ENCODE peak calls at places on chromosomes 11 and 22, in seven cellular contexts. One of them, this sample, is unnamed.

GRCh38 chr22:24407278-24407665 is 20.1 kb upstream of the ADORA2A start:
- DNase-seq in activated naive CD8-positive, alpha-beta T cell treated with anti-CD3 and anti-CD28 coated beads for 36 hours: no peak
- DNase-seq in A172: no peak
- DNase-seq in spleen: no peak
- DNase-seq in naive thymus-derived CD8-positive, alpha-beta T cell: no peak
- DNase-seq in ureter: no peak
- DNase-seq in T1000: no peak
- DNase-seq in this sample: no peak

GRCh38 chr11:83456075-83456474 is 169.9 kb upstream of the CCDC90B start:
- DNase-seq in A172: no peak
- DNase-seq in naive thymus-derived CD8-positive, alpha-beta T cell: no peak
- DNase-seq in ureter: no peak
- DNase-seq in activated naive CD8-positive, alpha-beta T cell treated with anti-CD3 and anti-CD28 coated beads for 36 hours: no peak
- DNase-seq in T1000: no peak
- DNase-seq in spleen: no peak
- DNase-seq in this sample: no peak

GRCh38 chr11:20448838-20449237 is 61.3 kb downstream of the PRMT3 start:
- DNase-seq in spleen: no peak
- DNase-seq in ureter: no peak
- DNase-seq in T1000: no peak
- DNase-seq in A172: no peak
- DNase-seq in naive thymus-derived CD8-positive, alpha-beta T cell: no peak
- DNase-seq in activated naive CD8-positive, alpha-beta T cell treated with anti-CD3 and anti-CD28 coated beads for 36 hours: no peak
- DNase-seq in this sample: no peak

GRCh38 chr11:103395612-103396011 is 286.4 kb downstream of the DYNC2H1 start:
- DNase-seq in activated naive CD8-positive, alpha-beta T cell treated with anti-CD3 and anti-CD28 coated beads for 36 hours: no peak
- DNase-seq in T1000: no peak
- DNase-seq in A172: peak
- DNase-seq in naive thymus-derived CD8-positive, alpha-beta T cell: no peak
- DNase-seq in spleen: no peak
- DNase-seq in ureter: no peak
- DNase-seq in this sample: peak

GRCh38 chr11:113296447-113297205 is 17.8 kb upstream of the TTC12 start:
- DNase-seq in spleen: no peak
- DNase-seq in activated naive CD8-positive, alpha-beta T cell treated with anti-CD3 and anti-CD28 coated beads for 36 hours: no peak
- DNase-seq in T1000: no peak
- DNase-seq in ureter: no peak
- DNase-seq in A172: no peak
- DNase-seq in naive thymus-derived CD8-positive, alpha-beta T cell: no peak
- DNase-seq in this sample: no peak

GRCh38 chr11:66002648-66003225 is 434 bp downstream of the BANF1 start:
- DNase-seq in A172: no peak
- DNase-seq in spleen: no peak
- DNase-seq in T1000: no peak
- DNase-seq in activated naive CD8-positive, alpha-beta T cell treated with anti-CD3 and anti-CD28 coated beads for 36 hours: peak
- DNase-seq in ureter: no peak
- DNase-seq in naive thymus-derived CD8-positive, alpha-beta T cell: no peak
- DNase-seq in this sample: peak

GRCh38 chr22:19714320-19715252 is at the start of gene SEPTIN5:
- DNase-seq in T1000: no peak
- DNase-seq in activated naive CD8-positive, alpha-beta T cell treated with anti-CD3 and anti-CD28 coated beads for 36 hours: no peak
- DNase-seq in spleen: peak
- DNase-seq in ureter: no peak
- DNase-seq in A172: no peak
- DNase-seq in naive thymus-derived CD8-positive, alpha-beta T cell: no peak
- DNase-seq in this sample: no peak

GRCh38 chr11:60950024-60950423 is 2.0 kb downstream of the SLC15A3 start:
- DNase-seq in naive thymus-derived CD8-positive, alpha-beta T cell: no peak
- DNase-seq in A172: no peak
- DNase-seq in T1000: no peak
- DNase-seq in ureter: no peak
- DNase-seq in activated naive CD8-positive, alpha-beta T cell treated with anti-CD3 and anti-CD28 coated beads for 36 hours: no peak
- DNase-seq in spleen: peak
- DNase-seq in this sample: no peak

GRCh38 chr11:83493918-83494317 is 207.8 kb upstream of the CCDC90B start:
- DNase-seq in activated naive CD8-positive, alpha-beta T cell treated with anti-CD3 and anti-CD28 coated beads for 36 hours: no peak
- DNase-seq in spleen: no peak
- DNase-seq in T1000: no peak
- DNase-seq in A172: no peak
- DNase-seq in ureter: no peak
- DNase-seq in naive thymus-derived CD8-positive, alpha-beta T cell: no peak
- DNase-seq in this sample: no peak

GRCh38 chr11:103325686-103326069 is 216.5 kb downstream of the DYNC2H1 start:
- DNase-seq in T1000: no peak
- DNase-seq in activated naive CD8-positive, alpha-beta T cell treated with anti-CD3 and anti-CD28 coated beads for 36 hours: peak
- DNase-seq in spleen: no peak
- DNase-seq in A172: no peak
- DNase-seq in naive thymus-derived CD8-positive, alpha-beta T cell: no peak
- DNase-seq in ureter: no peak
- DNase-seq in this sample: no peak

GRCh38 chr11:46322759-46323158 is 24.5 kb upstream of the DGKZ start:
- DNase-seq in T1000: no peak
- DNase-seq in ureter: no peak
- DNase-seq in activated naive CD8-positive, alpha-beta T cell treated with anti-CD3 and anti-CD28 coated beads for 36 hours: no peak
- DNase-seq in spleen: no peak
- DNase-seq in A172: no peak
- DNase-seq in naive thymus-derived CD8-positive, alpha-beta T cell: no peak
- DNase-seq in this sample: no peak

GRCh38 chr11:100991541-100991940 is 138.1 kb downstream of the PGR start:
- DNase-seq in A172: no peak
- DNase-seq in T1000: no peak
- DNase-seq in naive thymus-derived CD8-positive, alpha-beta T cell: no peak
- DNase-seq in activated naive CD8-positive, alpha-beta T cell treated with anti-CD3 and anti-CD28 coated beads for 36 hours: no peak
- DNase-seq in spleen: no peak
- DNase-seq in ureter: no peak
- DNase-seq in this sample: no peak

GRCh38 chr22:36086170-36086490 is 57.5 kb upstream of the RBFOX2 start:
- DNase-seq in ureter: no peak
- DNase-seq in activated naive CD8-positive, alpha-beta T cell treated with anti-CD3 and anti-CD28 coated beads for 36 hours: no peak
- DNase-seq in T1000: no peak
- DNase-seq in A172: peak
- DNase-seq in naive thymus-derived CD8-positive, alpha-beta T cell: no peak
- DNase-seq in spleen: no peak
- DNase-seq in this sample: no peak

GRCh38 chr11:64185323-64186204 is at the start of gene STIP1:
- DNase-seq in ureter: peak
- DNase-seq in naive thymus-derived CD8-positive, alpha-beta T cell: peak
- DNase-seq in A172: peak
- DNase-seq in activated naive CD8-positive, alpha-beta T cell treated with anti-CD3 and anti-CD28 coated beads for 36 hours: peak
- DNase-seq in spleen: peak
- DNase-seq in T1000: peak
- DNase-seq in this sample: peak

GRCh38 chr11:132056689-132057088 is 686.3 kb downstream of the NTM start:
- DNase-seq in spleen: no peak
- DNase-seq in naive thymus-derived CD8-positive, alpha-beta T cell: no peak
- DNase-seq in activated naive CD8-positive, alpha-beta T cell treated with anti-CD3 and anti-CD28 coated beads for 36 hours: no peak
- DNase-seq in A172: peak
- DNase-seq in T1000: no peak
- DNase-seq in ureter: no peak
- DNase-seq in this sample: no peak

GRCh38 chr11:111524056-111524455 is 9.5 kb downstream of the HOATZ start:
- DNase-seq in T1000: no peak
- DNase-seq in A172: no peak
- DNase-seq in ureter: no peak
- DNase-seq in activated naive CD8-positive, alpha-beta T cell treated with anti-CD3 and anti-CD28 coated beads for 36 hours: no peak
- DNase-seq in naive thymus-derived CD8-positive, alpha-beta T cell: no peak
- DNase-seq in spleen: no peak
- DNase-seq in this sample: no peak

GRCh38 chr11:57210731-57211335 is 26.2 kb downstream of the APLNR start:
- DNase-seq in activated naive CD8-positive, alpha-beta T cell treated with anti-CD3 and anti-CD28 coated beads for 36 hours: no peak
- DNase-seq in spleen: peak
- DNase-seq in T1000: no peak
- DNase-seq in ureter: no peak
- DNase-seq in A172: no peak
- DNase-seq in naive thymus-derived CD8-positive, alpha-beta T cell: no peak
- DNase-seq in this sample: no peak

GRCh38 chr11:3942160-3942955 is 86.9 kb downstream of the STIM1 start:
- DNase-seq in activated naive CD8-positive, alpha-beta T cell treated with anti-CD3 and anti-CD28 coated beads for 36 hours: no peak
- DNase-seq in ureter: no peak
- DNase-seq in A172: no peak
- DNase-seq in T1000: no peak
- DNase-seq in naive thymus-derived CD8-positive, alpha-beta T cell: peak
- DNase-seq in spleen: no peak
- DNase-seq in this sample: no peak

GRCh38 chr11:122045181-122045586 is 70.8 kb downstream of the BLID start:
- DNase-seq in ureter: no peak
- DNase-seq in A172: peak
- DNase-seq in activated naive CD8-positive, alpha-beta T cell treated with anti-CD3 and anti-CD28 coated beads for 36 hours: no peak
- DNase-seq in spleen: no peak
- DNase-seq in naive thymus-derived CD8-positive, alpha-beta T cell: no peak
- DNase-seq in T1000: peak
- DNase-seq in this sample: peak